ENCODE peak calls at places on chromosomes 7 and 10, in seven cellular contexts. M, O, J, U, R, H and X are unnamed samples.

GRCh38 chr10:101565370-101565900 is 22.6 kb downstream of the POLL start:
- DNase-seq in J (no peak), U (no peak), R (no peak), H (no peak), M (no peak), O (no peak), X (no peak)

GRCh38 chr10:514137-514671 is 175.3 kb downstream of the DIP2C start:
- DNase-seq in R (no peak), U (no peak), M (no peak), O (no peak), J (no peak), H (no peak), X (no peak)

GRCh38 chr7:51316666-51317581 is at the start of gene COBL:
- DNase-seq in M (no peak), O (peak), J (no peak), U (peak), R (peak), H (no peak), X (peak)

GRCh38 chr10:77406764-77407430 is 230.7 kb downstream of the KCNMA1 start:
- DNase-seq in M (no peak), J (no peak), O (no peak), H (no peak), R (no peak), U (no peak), X (no peak)

GRCh38 chr10:77636967-77637473 is 588 bp downstream of the KCNMA1 start:
- DNase-seq in J (no peak), U (no peak), H (no peak), O (peak), R (no peak), M (no peak), X (peak)

GRCh38 chr7:39271386-39271785 is 293.7 kb downstream of the POU6F2 start:
- DNase-seq in J (no peak), R (no peak), M (no peak), O (no peak), U (no peak), H (no peak), X (peak)

GRCh38 chr10:15737635-15738034 is 17.9 kb upstream of the ITGA8 start:
- DNase-seq in H (no peak), U (no peak), R (peak), M (no peak), O (no peak), J (no peak), X (peak)

GRCh38 chr7:115680921-115681320 is 349.6 kb downstream of the TFEC start:
- DNase-seq in M (no peak), R (no peak), U (no peak), H (no peak), J (no peak), O (peak), X (peak)

GRCh38 chr7:128459394-128459878 is 3.8 kb downstream of the HILPDA start:
- DNase-seq in R (peak), J (no peak), H (peak), M (peak), O (peak), U (peak), X (peak)

GRCh38 chr10:15540729-15541128 is 169.6 kb upstream of the FAM171A1 start:
- DNase-seq in M (no peak), O (peak), J (no peak), H (peak), R (peak), U (no peak), X (peak)

GRCh38 chr7:152858761-152859160 is 99.2 kb downstream of the ACTR3B start:
- DNase-seq in M (no peak), O (no peak), R (no peak), H (no peak), J (no peak), U (no peak), X (no peak)

GRCh38 chr7:81725496-81726117 is 44.2 kb downstream of the HGF start:
- DNase-seq in J (peak), O (no peak), U (no peak), M (peak), H (peak), R (no peak), X (peak)

GRCh38 chr7:143460585-143460984 is 17.1 kb upstream of the TAS2R41 start:
- DNase-seq in R (no peak), J (no peak), H (no peak), O (no peak), M (no peak), U (no peak), X (no peak)

GRCh38 chr7:155299539-155300202 is 2.0 kb downstream of the INSIG1 start:
- DNase-seq in U (no peak), R (peak), O (no peak), H (peak), J (no peak), M (no peak), X (no peak)

GRCh38 chr10:62459072-62459471 is 84.9 kb downstream of the ZNF365 start:
- DNase-seq in M (peak), J (no peak), U (no peak), O (no peak), H (peak), R (no peak), X (no peak)

GRCh38 chr7:23467281-23467680 is 3.0 kb downstream of the IGF2BP3 start:
- DNase-seq in R (no peak), M (no peak), J (no peak), U (no peak), O (no peak), H (no peak), X (peak)

GRCh38 chr10:110834622-110835219 is 37.0 kb upstream of the PDCD4 start:
- DNase-seq in J (no peak), M (no peak), H (peak), U (peak), R (no peak), O (peak), X (peak)

GRCh38 chr10:77486511-77486910 is 151.1 kb downstream of the KCNMA1 start:
- DNase-seq in H (no peak), R (peak), J (no peak), O (no peak), M (no peak), U (no peak), X (no peak)

GRCh38 chr10:94232711-94233383 is 129.9 kb downstream of the NOC3L start:
- DNase-seq in U (no peak), O (no peak), J (no peak), R (no peak), H (no peak), M (no peak), X (peak)

GRCh38 chr7:1667566-1668485 is 2.3 kb upstream of the ELFN1 start:
- DNase-seq in R (no peak), J (no peak), H (no peak), O (peak), U (peak), M (no peak), X (peak)

GRCh38 chr7:155815332-155816191 is 3.3 kb upstream of the SHH start:
- DNase-seq in H (peak), O (peak), M (peak), U (no peak), R (peak), J (no peak), X (peak)

GRCh38 chr10:95500649-95501048 is 60.5 kb downstream of the SORBS1 start:
- DNase-seq in H (no peak), O (no peak), M (no peak), J (no peak), U (no peak), R (no peak), X (no peak)

GRCh38 chr7:148803094-148803493 is 81.0 kb downstream of the EZH2 start:
- DNase-seq in U (no peak), R (no peak), O (no peak), J (no peak), H (no peak), M (no peak), X (no peak)

GRCh38 chr10:122853665-122854313 is 8.1 kb upstream of the CUZD1 start:
- DNase-seq in M (peak), U (no peak), O (no peak), H (no peak), J (no peak), R (no peak), X (no peak)

GRCh38 chr7:70775570-70776156 is 356.3 kb upstream of the GALNT17 start:
- DNase-seq in H (no peak), J (no peak), R (no peak), M (no peak), U (no peak), O (no peak), X (peak)

GRCh38 chr10:48670978-48671913 is 13.4 kb upstream of the WDFY4 start:
- DNase-seq in M (no peak), O (peak), H (no peak), R (no peak), U (peak), J (no peak), X (peak)

GRCh38 chr10:116653885-116654284 is 33.1 kb downstream of the PNLIPRP2 start:
- DNase-seq in U (no peak), H (no peak), O (no peak), M (no peak), J (no peak), R (no peak), X (no peak)

GRCh38 chr7:24401628-24402593 is 117.9 kb downstream of the NPY start:
- DNase-seq in H (peak), M (peak), R (peak), U (no peak), J (no peak), O (no peak), X (peak)

GRCh38 chr10:122516733-122517132 is 43.8 kb upstream of the DMBT1 start:
- DNase-seq in H (no peak), M (no peak), O (no peak), J (no peak), R (no peak), U (no peak), X (no peak)

GRCh38 chr10:72322280-72323058 is 32.2 kb downstream of the DNAJB12 start:
- DNase-seq in M (no peak), H (peak), J (no peak), O (no peak), R (peak), U (no peak), X (peak)

GRCh38 chr7:30526163-30526562 is 21.5 kb upstream of the GGCT start:
- DNase-seq in J (no peak), U (no peak), O (peak), R (no peak), H (no peak), M (no peak), X (peak)

GRCh38 chr10:103747193-103747865 is 108.0 kb downstream of the SH3PXD2A start:
- DNase-seq in O (no peak), M (peak), H (no peak), U (no peak), J (no peak), R (no peak), X (no peak)

GRCh38 chr7:93629291-93629801 is 54.8 kb upstream of the CALCR start:
- DNase-seq in U (no peak), R (no peak), M (no peak), J (no peak), O (no peak), H (peak), X (no peak)

GRCh38 chr7:35555934-35556333 is 139.0 kb downstream of the HERPUD2 start:
- DNase-seq in U (no peak), M (peak), R (peak), H (peak), O (no peak), J (no peak), X (no peak)

GRCh38 chr7:36080843-36081242 is 72.2 kb upstream of the EEPD1 start:
- DNase-seq in R (no peak), U (no peak), H (no peak), J (no peak), O (no peak), M (no peak), X (no peak)

GRCh38 chr10:61900829-61901783 is at the start of gene ARID5B:
- DNase-seq in U (peak), H (peak), M (peak), O (peak), J (no peak), R (peak), X (peak)

GRCh38 chr7:26390016-26390415 is 98.4 kb downstream of the SNX10 start:
- DNase-seq in J (no peak), U (no peak), M (no peak), O (no peak), R (no peak), H (no peak), X (no peak)

DNA sequence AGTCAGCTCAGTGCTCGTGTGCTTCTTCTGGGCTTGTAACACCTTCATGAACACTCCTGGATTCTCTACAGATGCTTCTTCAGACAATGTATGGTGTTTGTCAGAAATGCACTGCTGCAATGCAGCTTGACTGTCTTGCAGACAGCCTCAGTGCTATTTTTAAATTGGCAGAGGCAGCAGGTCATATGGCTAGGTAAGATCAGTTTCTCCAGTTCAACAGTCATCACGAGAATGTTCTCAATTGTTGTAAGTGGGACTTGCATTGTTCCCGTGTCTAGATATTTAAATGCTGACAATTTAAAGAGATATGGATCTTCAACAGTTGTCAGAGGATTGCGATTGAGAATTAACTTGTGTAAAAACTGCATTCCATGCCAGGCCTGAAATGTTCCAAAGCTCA is 7.6 kb upstream of the ACBD5 start:
- DNase-seq in J (no peak), R (peak), O (no peak), H (no peak), M (no peak), U (no peak), X (no peak)
- H2BK120ac ChIP-seq in J (no peak), R (no peak), O (no peak), H (no peak), M (no peak), U (no peak), X (no peak)

GRCh38 chr10:5506751-5507648 is 7.6 kb upstream of the CALML5 start:
- DNase-seq in M (no peak), J (no peak), H (no peak), O (no peak), U (no peak), R (no peak), X (no peak)
- H2BK120ac ChIP-seq in M (no peak), J (no peak), H (no peak), O (no peak), U (no peak), R (peak), X (no peak)

GRCh38 chr7:42953989-42954388 is 21.8 kb downstream of the MRPL32 start:
- DNase-seq in U (no peak), R (no peak), M (no peak), O (no peak), H (no peak), J (no peak), X (no peak)
- H2BK120ac ChIP-seq in U (no peak), R (no peak), M (no peak), O (no peak), H (no peak), J (no peak), X (no peak)

GRCh38 chr10:35056133-35056532 is 34.0 kb downstream of the CUL2 start:
- DNase-seq in H (no peak), O (no peak), U (no peak), M (no peak), J (no peak), R (no peak), X (no peak)

GRCh38 chr10:35058686-35059085 is 31.5 kb downstream of the CUL2 start:
- DNase-seq in M (no peak), O (no peak), R (no peak), H (peak), J (no peak), U (no peak), X (no peak)

GRCh38 chr10:35056686-35057085 is 33.5 kb downstream of the CUL2 start:
- DNase-seq in R (no peak), U (no peak), J (no peak), H (no peak), M (no peak), O (no peak), X (no peak)

GRCh38 chr10:35059486-35059885 is 30.7 kb downstream of the CUL2 start:
- DNase-seq in U (no peak), H (peak), J (no peak), O (no peak), R (no peak), M (peak), X (no peak)

DNA sequence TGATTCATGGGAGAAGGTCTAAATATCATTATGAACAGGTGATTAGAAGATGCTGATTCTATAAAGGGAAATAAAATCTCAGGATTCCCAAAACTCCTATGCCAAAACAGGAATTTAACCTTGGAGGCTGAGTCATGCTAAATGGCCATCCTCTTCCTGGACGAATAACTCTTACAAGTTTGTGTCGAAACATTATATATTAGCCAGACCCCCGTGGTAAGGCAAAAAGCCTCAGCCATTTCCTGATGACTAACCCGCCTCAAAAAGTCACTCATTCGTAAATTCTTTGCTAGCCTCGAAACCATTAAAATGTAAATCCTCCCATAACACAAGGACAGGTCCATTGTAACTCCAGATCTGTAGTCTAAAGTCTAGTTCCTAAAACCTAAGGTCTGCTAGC is 32.0 kb downstream of the CUL2 start:
- DNase-seq in U (no peak), R (no peak), M (peak), H (peak), J (no peak), O (no peak), X (no peak)
- H2BK120ac ChIP-seq in U (no peak), R (no peak), M (peak), H (no peak), J (no peak), O (no peak), X (no peak)

GRCh38 chr7:5320802-5321396 is 38.2 kb downstream of the SLC29A4 start:
- DNase-seq in U (no peak), R (no peak), J (no peak), O (no peak), M (no peak), H (no peak), X (no peak)
- H2BK120ac ChIP-seq in U (no peak), R (no peak), J (no peak), O (no peak), M (no peak), H (no peak), X (no peak)

GRCh38 chr10:31061941-31062340 is 30.3 kb upstream of the ZNF438 start:
- DNase-seq in U (no peak), O (no peak), H (no peak), R (no peak), J (no peak), M (no peak), X (no peak)
- H2BK120ac ChIP-seq in U (no peak), O (no peak), H (no peak), R (no peak), J (no peak), M (peak), X (no peak)